ENCODE peak calls at places on chromosomes 4 and X, in five cellular contexts. D is pancreas, L is transverse colon, C is heart right ventricle, T is DND-41. Q is an unnamed sample.

GRCh38 chr4:26871611-26872010 is 11.0 kb downstream of the STIM2 start:
- DNase-seq in D (no peak), L (no peak), C (no peak), T (no peak), Q (no peak)

GRCh38 chr4:147724468-147725201 is 7.3 kb upstream of the ARHGAP10 start:
- DNase-seq in D (no peak), L (no peak), C (no peak), T (no peak), Q (no peak)

GRCh38 chr4:152559641-152560040 is 23.7 kb upstream of the FBXW7 start:
- DNase-seq in D (no peak), L (no peak), C (no peak), T (no peak), Q (no peak)

GRCh38 chr4:26866781-26867180 is 6.1 kb downstream of the STIM2 start:
- DNase-seq in D (no peak), L (no peak), C (no peak), T (no peak), Q (no peak)

GRCh38 chr4:170420255-170420693 is 330.5 kb upstream of the AADAT start:
- DNase-seq in D (no peak), L (no peak), C (no peak), T (no peak), Q (no peak)

GRCh38 chrX:145292208-145292607 is 44.9 kb downstream of the SPANXN1 start:
- DNase-seq in D (no peak), L (no peak), C (no peak), T (no peak), Q (no peak)

GRCh38 chr4:57077550-57078311 is 32.5 kb downstream of the IGFBP7 start:
- DNase-seq in D (no peak), L (no peak), C (no peak), T (no peak), Q (no peak)

GRCh38 chr4:120829113-120829831 is 93.3 kb downstream of the PRDM5 start:
- DNase-seq in D (no peak), L (no peak), C (no peak), T (no peak), Q (no peak)

GRCh38 chrX:150934453-150934852 is 36.0 kb upstream of the CD99L2 start:
- DNase-seq in D (no peak), L (peak; percentile 16), C (no peak), T (no peak), Q (no peak)

GRCh38 chr4:138555584-138555983 is 313.4 kb upstream of the SLC7A11 start:
- DNase-seq in D (no peak), L (no peak), C (no peak), T (no peak), Q (no peak)

GRCh38 chrX:154805696-154806091 is 409 bp upstream of the MPP1 start:
- DNase-seq in D (no peak), L (no peak), C (no peak), T (no peak), Q (no peak)

GRCh38 chr4:157521916-157522315 is 301.4 kb downstream of the GRIA2 start:
- DNase-seq in D (no peak), L (no peak), C (no peak), T (no peak), Q (no peak)

GRCh38 chrX:26286836-26287235 is 70.9 kb downstream of the MAGEB5 start:
- DNase-seq in D (no peak), L (no peak), C (no peak), T (no peak), Q (peak; percentile 26)

GRCh38 chrX:47958943-47959342 is 44.8 kb downstream of the ZNF182 start:
- DNase-seq in D (no peak), L (no peak), C (no peak), T (peak; percentile 12), Q (no peak)

GRCh38 chrX:133417364-133417763 is 2.1 kb upstream of the GPC4 start:
- DNase-seq in D (no peak), L (no peak), C (no peak), T (no peak), Q (no peak)

GRCh38 chr4:42501624-42502401 is 104.5 kb downstream of the SHISA3 start:
- DNase-seq in D (no peak), L (no peak), C (no peak), T (no peak), Q (no peak)

GRCh38 chr4:39390603-39391002 is 16.1 kb upstream of the KLB start:
- DNase-seq in D (no peak), L (no peak), C (no peak), T (no peak), Q (no peak)

GRCh38 chr4:124883642-124884041 is 171.1 kb upstream of the ANKRD50 start:
- DNase-seq in D (no peak), L (no peak), C (no peak), T (no peak), Q (no peak)

GRCh38 chrX:145405012-145405411 is 157.7 kb downstream of the SPANXN1 start:
- DNase-seq in D (no peak), L (no peak), C (no peak), T (peak; percentile 5), Q (no peak)

GRCh38 chrX:71870337-71871098 is 40.1 kb upstream of the NHSL2 start:
- DNase-seq in D (no peak), L (no peak), C (no peak), T (peak; percentile 5), Q (no peak)

GRCh38 chrX:121216979-121217378 is 169.6 kb downstream of the GLUD2 start:
- DNase-seq in D (no peak), L (no peak), C (no peak), T (no peak), Q (no peak)

GRCh38 chr4:20159516-20159915 is 92.2 kb upstream of the SLIT2 start:
- DNase-seq in D (no peak), L (no peak), C (no peak), T (no peak), Q (no peak)

GRCh38 chrX:104565791-104566687 is at the start of gene IL1RAPL2:
- DNase-seq in D (peak; percentile 40), L (peak; percentile 14), C (peak; percentile 16), T (no peak), Q (no peak)

GRCh38 chr4:78779280-78779679 is 3.1 kb downstream of the BMP2K start:
- DNase-seq in D (no peak), L (no peak), C (no peak), T (no peak), Q (no peak)

GRCh38 chr4:137226900-137227299 is 305.4 kb downstream of the PCDH18 start:
- DNase-seq in D (no peak), L (no peak), C (no peak), T (no peak), Q (no peak)

GRCh38 chr4:155578219-155578618 is 88.4 kb upstream of the GUCY1A1 start:
- DNase-seq in D (no peak), L (no peak), C (no peak), T (no peak), Q (no peak)

GRCh38 chrX:107674480-107675364 is 46.4 kb downstream of the PRPS1 start:
- DNase-seq in D (no peak), L (peak; percentile 69), C (peak; percentile 42), T (peak; percentile 7), Q (peak; percentile 80)

GRCh38 chr4:187993827-187994226 is 1.7 kb upstream of the ZFP42 start:
- DNase-seq in D (no peak), L (no peak), C (no peak), T (no peak), Q (no peak)

GRCh38 chr4:147334478-147334877 is 146.4 kb upstream of the EDNRA start:
- DNase-seq in D (no peak), L (no peak), C (no peak), T (no peak), Q (no peak)

GRCh38 chr4:116015549-116015948 is 902.1 kb upstream of the NDST4 start:
- DNase-seq in D (no peak), L (no peak), C (no peak), T (no peak), Q (no peak)
- H3K36me3 ChIP-seq in D (no peaks in the 10 kb centered on the region), L (no peaks in the 10 kb centered on the region), C (no peaks in the 10 kb centered on the region), T (peaks cover 5% of the 10 kb centered on the region), Q (no peaks in the 10 kb centered on the region)

GRCh38 chr4:17546222-17546621 is 30.8 kb upstream of the LAP3 start:
- DNase-seq in D (no peak), L (no peak), C (no peak), T (no peak), Q (no peak)
- H3K27ac ChIP-seq in D (no peak overlapping the region), L (no peak overlapping the region), C (no peak overlapping the region), T (no peak overlapping the region), Q (no peak overlapping the region)

GRCh38 chr4:173259310-173259709 is 74.8 kb downstream of the HMGB2 start:
- DNase-seq in D (no peak), L (no peak), C (no peak), T (no peak), Q (no peak)

GRCh38 chr4:173264245-173264959 is 69.8 kb downstream of the HMGB2 start:
- DNase-seq in D (peak; percentile 32), L (peak; percentile 31), C (peak; percentile 53), T (peak; percentile 96), Q (no peak)

GRCh38 chr4:173261052-173261451 is 73.1 kb downstream of the HMGB2 start:
- DNase-seq in D (no peak), L (no peak), C (no peak), T (no peak), Q (no peak)

GRCh38 chr4:173264960-173265281 is 69.2 kb downstream of the HMGB2 start:
- DNase-seq in D (no peak), L (no peak), C (no peak), T (no peak), Q (no peak)

DNA sequence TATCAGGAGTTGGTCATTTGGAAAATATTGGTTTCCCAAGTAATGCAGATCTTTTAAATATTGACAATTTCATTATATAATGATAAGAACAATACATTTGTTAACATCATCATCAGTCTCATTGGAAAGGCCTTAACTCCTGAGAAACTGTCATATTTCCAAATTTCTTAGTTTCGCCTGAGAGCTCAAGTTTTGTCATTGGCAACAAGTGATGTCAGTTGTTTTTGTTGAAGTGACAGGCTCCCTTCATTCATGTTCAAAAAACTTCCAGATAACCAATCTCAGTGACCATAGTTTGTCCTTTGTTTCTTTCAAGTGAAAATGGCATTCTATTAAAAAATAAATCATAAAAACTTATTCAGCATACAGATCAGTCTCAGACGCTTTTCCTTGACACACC is 71.8 kb downstream of the HMGB2 start:
- DNase-seq in D (no peak), L (no peak), C (no peak), T (no peak), Q (no peak)
- H3K4me1 ChIP-seq in D (peaks cover 12% of the 10 kb centered on the region), L (no peaks in the 10 kb centered on the region), C (peaks cover 15% of the 10 kb centered on the region), T (peaks cover 55% of the 10 kb centered on the region), Q (no peaks in the 10 kb centered on the region)

DNA sequence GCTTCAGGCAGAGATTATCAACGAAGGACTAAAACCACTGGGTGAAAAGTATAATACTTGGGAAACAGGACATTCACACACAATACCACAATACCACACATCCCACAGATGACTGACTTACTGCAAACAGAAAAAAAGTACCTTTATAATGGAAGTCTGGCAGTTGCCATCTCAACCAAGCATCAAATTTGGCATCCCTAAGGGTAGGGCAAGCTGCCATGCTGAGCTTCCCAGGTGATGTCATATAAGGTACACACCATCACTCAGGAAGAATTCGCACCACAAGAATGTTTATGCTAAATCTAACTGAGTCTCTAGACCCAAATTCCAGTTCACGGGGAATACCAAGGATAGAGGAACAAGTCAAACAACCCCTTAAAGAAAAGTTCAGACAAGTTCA is 9.1 kb downstream of the QDPR start:
- DNase-seq in D (no peak), L (no peak), C (no peak), T (no peak), Q (no peak)
- H3K36me3 ChIP-seq in D (peaks cover 44% of the 10 kb centered on the region), L (no peaks in the 10 kb centered on the region), C (peaks cover 92% of the 10 kb centered on the region), T (peaks cover 51% of the 10 kb centered on the region), Q (peaks cover 6% of the 10 kb centered on the region)